ENCODE peak calls at places on chromosomes 12 and 14, in four cellular contexts. P is NCI-H1092 treated with DMSO at 0.1 percent for 48 hours; O is NT2/D1; L is CD8-positive, alpha-beta memory T cell. H is an unnamed sample.

GRCh38 chr12:6181583-6182278 is 18.5 kb upstream of the CD9 start:
- DNase-seq in P (no peak), O (no peak), L (no peak), H (no peak)

GRCh38 chr14:28609228-28609828 is 157.3 kb upstream of the FOXG1 start:
- DNase-seq in P (peak; percentile 81), O (peak; percentile 52), L (no peak), H (peak; percentile 10)

GRCh38 chr14:69079747-69080146 is 73.2 kb downstream of the DCAF5 start:
- DNase-seq in P (no peak), O (no peak), L (no peak), H (no peak)

GRCh38 chr12:124097681-124098080 is 124.7 kb downstream of the ZNF664 start:
- DNase-seq in P (peak; percentile 3), O (no peak), L (no peak), H (no peak)

GRCh38 chr14:33369041-33369440 is 430.4 kb downstream of the NPAS3 start:
- DNase-seq in P (no peak), O (no peak), L (no peak), H (no peak)

GRCh38 chr14:79680087-79680486 is 531.2 kb downstream of the DIO2 start:
- DNase-seq in P (no peak), O (no peak), L (no peak), H (no peak)

GRCh38 chr12:120536064-120536791 is 2.1 kb downstream of the RNF10 start:
- DNase-seq in P (no peak), O (no peak), L (no peak), H (no peak)

GRCh38 chr12:69840727-69841126 is 15.7 kb downstream of the MYRFL start:
- DNase-seq in P (no peak), O (no peak), L (no peak), H (no peak)

GRCh38 chr14:32478027-32478426 is 148.9 kb downstream of the AKAP6 start:
- DNase-seq in P (no peak), O (no peak), L (no peak), H (no peak)

GRCh38 chr14:91392623-91393303 is 24.9 kb downstream of the CCDC88C start:
- DNase-seq in P (no peak), O (no peak), L (no peak), H (no peak)

GRCh38 chr12:118635276-118635675 is 258.9 kb downstream of the SUDS3 start:
- DNase-seq in P (no peak), O (no peak), L (no peak), H (no peak)

GRCh38 chr14:33985242-33985641 is 34.4 kb upstream of the EGLN3 start:
- DNase-seq in P (no peak), O (no peak), L (no peak), H (no peak)

GRCh38 chr14:77284066-77284855 is 13.3 kb upstream of the NGB start:
- DNase-seq in P (no peak), O (no peak), L (no peak), H (no peak)

GRCh38 chr12:54019111-54019811 is 9.0 kb upstream of the HOXC6 start:
- DNase-seq in P (no peak), O (no peak), L (no peak), H (no peak)

GRCh38 chr14:57921377-57921776 is 55.5 kb upstream of the SLC35F4 start:
- DNase-seq in P (no peak), O (no peak), L (no peak), H (no peak)

GRCh38 chr14:74577247-74577947 is 34.6 kb downstream of the LTBP2 start:
- DNase-seq in P (no peak), O (no peak), L (no peak), H (no peak)

GRCh38 chr12:14638066-14638465 is 58.3 kb downstream of the GUCY2C start:
- DNase-seq in P (no peak), O (no peak), L (no peak), H (no peak)

GRCh38 chr14:78131616-78132015 is 38.6 kb upstream of the NRXN3 start:
- DNase-seq in P (no peak), O (no peak), L (no peak), H (no peak)